ENCODE peak calls at places on chromosomes 12 and 14, in eight cellular contexts. E is ovary, Z is tibial nerve, R is NB4, N is Peyer's patch, V is sigmoid colon, T is HepG2, D is breast epithelium. P is an unnamed sample.

GRCh38 chr14:32087173-32087861 is 10.2 kb downstream of the ARHGAP5 start:
- DNase-seq in T (peak), Z (no peak), D (no peak), N (no peak), V (no peak), E (no peak), R (peak), P (no peak)

GRCh38 chr12:55736780-55737580 is 5.9 kb upstream of the GDF11 start:
- DNase-seq in R (peak), V (peak), N (peak), T (peak), Z (peak), E (peak), D (peak), P (no peak)

GRCh38 chr12:29537292-29537691 is 39.8 kb upstream of the OVCH1 start:
- DNase-seq in N (no peak), D (no peak), R (no peak), T (no peak), V (no peak), Z (no peak), E (no peak), P (no peak)

GRCh38 chr12:66600805-66601392 is 78.0 kb downstream of the GRIP1 start:
- DNase-seq in R (no peak), N (no peak), T (no peak), Z (no peak), V (no peak), E (no peak), D (no peak), P (no peak)

GRCh38 chr12:25677180-25677937 is 124.3 kb upstream of the LMNTD1 start:
- DNase-seq in R (no peak), E (no peak), D (no peak), V (no peak), T (no peak), N (no peak), Z (peak), P (no peak)

GRCh38 chr12:129753596-129753995 is 150.2 kb downstream of the TMEM132D start:
- DNase-seq in R (no peak), Z (no peak), V (no peak), T (no peak), E (no peak), D (no peak), N (no peak), P (no peak)

GRCh38 chr12:95548056-95548538 is 3.2 kb downstream of the USP44 start:
- DNase-seq in T (no peak), N (peak), E (peak), Z (peak), R (no peak), V (peak), D (no peak), P (no peak)

GRCh38 chr12:69553626-69554248 is 31.5 kb upstream of the CCT2 start:
- DNase-seq in R (peak), N (no peak), E (no peak), Z (no peak), D (no peak), T (peak), V (no peak), P (no peak)

GRCh38 chr14:96139169-96139568 is 65.5 kb upstream of the BDKRB2 start:
- DNase-seq in T (no peak), V (no peak), D (no peak), E (no peak), R (no peak), Z (no peak), N (no peak), P (no peak)

GRCh38 chr12:121976950-121977349 is 44.7 kb upstream of the BCL7A start:
- DNase-seq in Z (no peak), D (no peak), V (no peak), R (no peak), E (no peak), T (no peak), N (no peak), P (no peak)

GRCh38 chr14:55383541-55384140 is 28.0 kb downstream of the ATG14 start:
- DNase-seq in T (no peak), R (no peak), N (no peak), D (no peak), V (no peak), E (no peak), Z (no peak), P (no peak)

GRCh38 chr12:132847363-132848356 is 19.0 kb upstream of the GOLGA3 start:
- DNase-seq in E (no peak), R (no peak), N (no peak), T (no peak), D (no peak), Z (no peak), V (no peak), P (no peak)

GRCh38 chr14:62497708-62498107 is 547.5 kb downstream of the KCNH5 start:
- DNase-seq in V (no peak), R (no peak), Z (no peak), E (no peak), N (no peak), D (no peak), T (no peak), P (no peak)

GRCh38 chr12:108689314-108690190 is 41.8 kb downstream of the CORO1C start:
- DNase-seq in V (peak), E (no peak), D (no peak), Z (no peak), N (no peak), R (peak), T (peak), P (peak)

GRCh38 chr14:56304456-56304855 is 186.2 kb downstream of the PELI2 start:
- DNase-seq in V (no peak), E (no peak), Z (no peak), N (no peak), T (no peak), R (no peak), D (no peak), P (no peak)

GRCh38 chr12:57839996-57840395 is 6.5 kb downstream of the CTDSP2 start:
- DNase-seq in N (no peak), R (no peak), T (no peak), E (peak), Z (no peak), V (no peak), D (no peak), P (no peak)
- H3K4me3 ChIP-seq in N (no peak), R (no peak), T (no peak), E (peak), Z (no peak), V (peak), D (peak), P (no peak)

GRCh38 chr14:94540031-94540794 is 21.0 kb upstream of the SERPINA4 start:
- DNase-seq in T (peak), N (no peak), R (no peak), D (no peak), E (no peak), Z (no peak), V (no peak), P (peak)
- TF ChIP-seq CTCF in T (peak), N (no peak), R (no peak), D (no peak), E (no peak), Z (no peak), V (no peak), P (no peak)

GRCh38 chr14:67240978-67241415 is 238 bp upstream of the PALS1 start:
- DNase-seq in E (peak), D (peak), T (peak), N (peak), Z (peak), V (peak), R (peak), P (peak)
- TF ChIP-seq POLR2A in E (no peak), D (no peak), T (peak), N (peak), Z (peak), V (peak), R (peak), P (no peak)

GRCh38 chr12:3803865-3804472 is 51.1 kb upstream of the CRACR2A start:
- DNase-seq in V (peak), E (peak), T (peak), D (peak), R (peak), Z (peak), N (peak), P (peak)
- H3K4me3 ChIP-seq in V (no peak), E (no peak), T (no peak), D (no peak), R (no peak), Z (no peak), N (no peak), P (no peak)

GRCh38 chr14:89775161-89775560 is 179.4 kb downstream of the EFCAB11 start:
- DNase-seq in Z (no peak), E (no peak), R (no peak), D (no peak), T (no peak), V (no peak), N (no peak), P (no peak)

GRCh38 chr14:89773644-89774316 is 180.8 kb downstream of the EFCAB11 start:
- DNase-seq in E (no peak), N (peak), D (no peak), V (no peak), T (peak), Z (no peak), R (peak), P (no peak)

DNA sequence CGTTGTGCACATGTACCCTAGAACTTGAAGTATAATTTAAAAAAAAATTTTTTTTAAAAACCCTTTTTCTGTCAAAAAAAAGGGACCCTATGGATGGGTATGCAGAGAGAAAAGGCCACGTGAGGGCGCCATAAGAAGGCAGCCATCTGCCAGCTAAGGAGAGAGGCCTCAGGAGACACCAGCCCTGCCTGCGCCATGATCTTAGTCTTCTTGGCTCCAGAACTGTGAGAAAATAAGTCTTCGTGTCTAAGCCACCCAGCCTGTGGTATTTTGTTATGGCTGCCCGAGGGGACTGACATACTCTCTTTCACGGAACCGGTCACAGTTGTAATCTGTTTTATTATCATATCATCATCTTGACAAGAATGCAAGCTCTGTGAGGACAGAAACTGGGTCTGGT is 174.8 kb downstream of the EFCAB11 start:
- DNase-seq in R (no peak), D (no peak), T (no peak), V (no peak), Z (no peak), E (no peak), N (no peak), P (no peak)
- TF ChIP-seq CTCF in R (no peak), D (no peak), T (no peak), V (no peak), Z (no peak), E (no peak), N (no peak), P (no peak)